ENCODE peak calls at places on chromosome 13, in six cellular contexts. D, R, O, X, U and V are unnamed samples.

GRCh38 chr13:36918246-36919060 is 1.6 kb downstream of the SMAD9 start:
- DNase-seq in O (peak; percentile 74), X (no peak), U (no peak), R (no peak), D (no peak), V (no peak)

GRCh38 chr13:94322925-94323324 is 156.6 kb downstream of the DCT start:
- DNase-seq in R (no peak), X (no peak), O (no peak), D (no peak), U (no peak), V (no peak)

GRCh38 chr13:80082396-80083096 is 258.4 kb downstream of the SPRY2 start:
- DNase-seq in D (no peak), X (no peak), R (no peak), U (no peak), O (no peak), V (no peak)

GRCh38 chr13:47794963-47795362 is 206.1 kb downstream of the SUCLA2 start:
- DNase-seq in X (no peak), R (peak; percentile 18), O (peak; percentile 3), D (no peak), U (no peak), V (no peak)

GRCh38 chr13:101552797-101553196 is 100.3 kb downstream of the ITGBL1 start:
- DNase-seq in X (no peak), O (no peak), D (no peak), R (no peak), U (no peak), V (no peak)

GRCh38 chr13:49472186-49472585 is 23.6 kb upstream of the PHF11 start:
- DNase-seq in O (no peak), R (no peak), X (no peak), U (no peak), D (no peak), V (no peak)

GRCh38 chr13:24905242-24905641 is 141.3 kb downstream of the RNF17 start:
- DNase-seq in D (no peak), R (no peak), X (no peak), O (no peak), U (no peak), V (no peak)

GRCh38 chr13:83136660-83137059 is 745.6 kb downstream of the SLITRK1 start:
- DNase-seq in O (no peak), R (no peak), D (no peak), X (no peak), U (no peak), V (no peak)

GRCh38 chr13:44713793-44714469 is 137.8 kb upstream of the TSC22D1 start:
- DNase-seq in D (peak; percentile 24), X (no peak), R (peak; percentile 79), U (peak; percentile 95), O (no peak), V (peak; percentile 84)

GRCh38 chr13:65943024-65943423 is 1287.1 kb downstream of the PCDH9 start:
- DNase-seq in U (no peak), X (no peak), D (no peak), R (no peak), O (no peak), V (no peak)

GRCh38 chr13:87259479-87260083 is 411.6 kb upstream of the SLITRK5 start:
- DNase-seq in X (no peak), U (no peak), O (peak; percentile 46), D (no peak), R (peak; percentile 13), V (no peak)

GRCh38 chr13:95704510-95704909 is 27.6 kb downstream of the DNAJC3 start:
- DNase-seq in O (no peak), R (no peak), X (no peak), U (no peak), D (no peak), V (no peak)

GRCh38 chr13:110913911-110914292 is 967 bp downstream of the ANKRD10 start:
- DNase-seq in U (no peak), D (no peak), O (peak; percentile 4), X (no peak), R (no peak), V (no peak)

GRCh38 chr13:47250141-47250540 is 353.3 kb upstream of the HTR2A start:
- DNase-seq in D (no peak), U (no peak), O (no peak), X (no peak), R (no peak), V (no peak)

GRCh38 chr13:107576430-107576829 is 638.9 kb downstream of the LIG4 start:
- DNase-seq in X (no peak), U (no peak), O (no peak), R (no peak), D (no peak), V (no peak)

GRCh38 chr13:45168555-45168930 is 32.3 kb downstream of the KCTD4 start:
- DNase-seq in X (no peak), R (no peak), O (no peak), D (no peak), U (no peak), V (no peak)

GRCh38 chr13:108437496-108437895 is 168.0 kb downstream of the TNFSF13B start:
- DNase-seq in U (no peak), R (no peak), D (no peak), O (no peak), X (no peak), V (no peak)

GRCh38 chr13:19772306-19772705 is 10.4 kb downstream of the PSPC1 start:
- DNase-seq in X (no peak), R (no peak), O (no peak), U (no peak), D (no peak), V (no peak)

GRCh38 chr13:97005631-97006262 is 11.5 kb upstream of the OXGR1 start:
- DNase-seq in R (no peak), U (peak; percentile 4), O (no peak), X (no peak), D (no peak), V (peak; percentile 4)

GRCh38 chr13:62973804-62974203 is 1558.2 kb upstream of the PCDH20 start:
- DNase-seq in X (no peak), R (no peak), D (no peak), U (no peak), O (no peak), V (no peak)

GRCh38 chr13:88086577-88086976 is 415.4 kb downstream of the SLITRK5 start:
- DNase-seq in U (no peak), X (no peak), R (no peak), D (no peak), O (no peak), V (peak; percentile 23)

GRCh38 chr13:49604570-49604969 is 19.2 kb upstream of the RCBTB1 start:
- DNase-seq in X (no peak), D (no peak), R (no peak), U (no peak), O (peak; percentile 16), V (no peak)

GRCh38 chr13:47413112-47413511 is 516.3 kb upstream of the HTR2A start:
- DNase-seq in X (no peak), U (no peak), O (no peak), D (no peak), R (no peak), V (no peak)

GRCh38 chr13:42494157-42494556 is 79.8 kb upstream of the TNFSF11 start:
- DNase-seq in D (no peak), O (no peak), R (no peak), X (no peak), U (no peak), V (no peak)

GRCh38 chr13:110123041-110123809 is 183.7 kb downstream of the COL4A1 start:
- DNase-seq in U (no peak), X (no peak), R (no peak), O (no peak), D (no peak), V (no peak)

GRCh38 chr13:77535448-77535847 is at the start of gene SCEL:
- DNase-seq in D (no peak), X (no peak), O (no peak), R (peak; percentile 19), U (no peak), V (no peak)

GRCh38 chr13:66665991-66666390 is 564.1 kb downstream of the PCDH9 start:
- DNase-seq in O (no peak), X (no peak), U (no peak), D (peak; percentile 27), R (no peak), V (peak; percentile 49)

GRCh38 chr13:113526466-113527220 is 36.1 kb upstream of the DCUN1D2 start:
- DNase-seq in X (peak; percentile 9), O (peak; percentile 8), D (no peak), U (no peak), R (no peak), V (no peak)
- H3K27ac ChIP-seq in X (no peak overlapping the region), O (no peak overlapping the region), D (no peak overlapping the region), U (no peak overlapping the region), R (no peak overlapping the region), V (no peak overlapping the region)

DNA sequence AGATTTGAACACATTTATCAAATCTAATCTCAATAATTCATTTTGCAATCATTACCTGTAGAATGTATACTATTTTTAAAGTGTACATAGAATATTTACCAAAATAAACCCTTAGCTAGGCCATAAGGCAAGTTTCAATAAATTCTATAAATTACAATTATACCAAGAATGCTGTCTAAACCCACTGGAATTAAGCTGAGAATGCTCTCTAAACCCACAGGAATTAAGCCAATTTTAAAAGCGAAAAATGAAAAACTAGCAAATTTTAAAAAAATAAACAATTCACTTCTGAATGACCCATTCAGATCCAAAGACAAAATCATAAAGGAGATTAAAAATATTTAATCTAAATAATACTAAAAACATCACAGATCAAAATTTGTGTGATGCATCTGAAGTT is 540.3 kb upstream of the NBEA start:
- DNase-seq in U (no peak), R (no peak), D (no peak), X (no peak), O (no peak), V (no peak)
- H3K27ac ChIP-seq in U (no peak overlapping the region), R (no peak overlapping the region), D (no peak overlapping the region), X (no peak overlapping the region), O (no peak overlapping the region), V (no peak overlapping the region)

DNA sequence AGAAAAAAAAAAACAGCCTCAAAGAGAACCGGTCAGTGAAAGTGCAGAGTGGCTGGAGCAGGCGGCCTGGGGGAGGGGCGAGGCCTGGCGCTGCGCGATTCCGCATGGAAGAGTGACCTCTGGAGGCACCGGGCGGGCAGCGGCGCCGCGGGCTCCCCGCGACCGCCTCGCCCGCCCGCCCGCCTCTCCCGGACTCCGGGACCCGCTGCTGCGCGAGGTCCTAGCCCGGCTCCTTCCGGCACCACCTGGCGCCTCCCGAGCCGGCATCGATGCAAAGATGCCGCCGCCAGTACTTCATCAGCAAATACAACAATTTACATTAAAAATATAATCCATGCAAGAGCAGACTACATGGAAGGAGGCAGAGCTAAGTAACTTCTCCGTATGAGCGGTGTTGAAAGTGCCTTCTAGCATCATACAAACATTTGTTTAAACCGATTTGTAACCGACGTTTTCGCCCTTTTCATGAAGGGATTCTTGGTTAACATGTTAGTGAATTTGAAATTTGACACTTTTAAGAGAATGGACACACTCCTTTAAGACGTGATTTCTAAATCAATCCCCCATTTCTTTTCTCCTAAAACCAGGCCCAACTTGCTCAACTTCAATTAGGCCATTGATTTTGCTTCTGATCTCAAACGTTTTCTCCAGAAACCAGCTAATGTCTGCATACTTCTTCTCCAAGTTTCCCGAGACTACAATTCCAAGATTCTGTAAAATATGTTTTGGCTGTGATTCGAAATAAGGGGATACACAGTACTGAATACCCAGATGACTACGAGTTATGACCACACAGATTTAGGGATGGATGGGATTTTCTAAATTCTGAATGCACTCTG is 2.1 kb downstream of the EFNB2 start:
- DNase-seq in R (no peak), U (no peak), O (no peak), X (peak; percentile 83), D (peak; percentile 78), V (peak; percentile 59)
- H3K27ac ChIP-seq in R (peak overlapping the region; percentile 81), U (peak overlapping the region; percentile 84), O (no peak overlapping the region), X (peak overlapping the region; percentile 81), D (peak overlapping the region; percentile 61), V (peak overlapping the region; percentile 77)

GRCh38 chr13:111926501-111927180 is 140.3 kb upstream of the SOX1 start:
- DNase-seq in D (no peak), O (no peak), U (no peak), R (no peak), X (no peak), V (no peak)
- H3K27ac ChIP-seq in D (no peak overlapping the region), O (no peak overlapping the region), U (no peak overlapping the region), R (no peak overlapping the region), X (no peak overlapping the region), V (no peak overlapping the region)